ENCODE peak calls at places on chromosome 9, in ten cellular contexts. I is mucosa of descending colon, P is keratinocyte, D is lower leg skin, G is H9, H is heart left ventricle, C is nephron progenitor cell, N is NCI-H1694, T is ureter, O is H7. J is an unnamed sample.
A peak's percentile ranks its signal among the peaks of the same experiment; 100 is the strongest.

GRCh38 chr9:128160603-128160987 is 530 bp downstream of the BBLN start:
- DNase-seq in I (peak; percentile 71), P (no peak), D (no peak), G (no peak), H (peak; percentile 44), C (peak; percentile 41), N (no peak), T (no peak), O (peak; percentile 79), J (no peak)

GRCh38 chr9:18632624-18633407 is 158.9 kb downstream of the ADAMTSL1 start:
- DNase-seq in I (no peak), P (no peak), D (no peak), G (no peak), H (peak; percentile 23), C (no peak), N (no peak), T (no peak), O (no peak), J (no peak)

GRCh38 chr9:134558124-134558805 is 83.3 kb upstream of the COL5A1 start:
- DNase-seq in I (peak; percentile 4), P (no peak), D (no peak), G (peak; percentile 12), H (peak; percentile 1), C (no peak), N (no peak), T (no peak), O (no peak), J (no peak)

GRCh38 chr9:29044959-29045358 is 1471.7 kb upstream of the C9orf72 start:
- DNase-seq in I (no peak), P (peak; percentile 55), D (no peak), G (no peak), H (no peak), C (no peak), N (no peak), T (no peak), O (no peak), J (no peak)

GRCh38 chr9:137030931-137031527 is 859 bp downstream of the FUT7 start:
- DNase-seq in I (no peak), P (no peak), D (no peak), G (no peak), H (no peak), C (no peak), N (no peak), T (no peak), O (no peak), J (no peak)

GRCh38 chr9:128912270-128912853 is 8.4 kb upstream of the PHYHD1 start:
- DNase-seq in I (no peak), P (peak; percentile 98), D (no peak), G (peak; percentile 55), H (no peak), C (no peak), N (no peak), T (no peak), O (peak; percentile 80), J (no peak)

GRCh38 chr9:136105398-136106135 is 10.5 kb upstream of the NACC2 start:
- DNase-seq in I (no peak), P (no peak), D (no peak), G (peak; percentile 35), H (peak; percentile 80), C (no peak), N (no peak), T (no peak), O (no peak), J (no peak)

GRCh38 chr9:110351009-110351467 is 13.4 kb upstream of the TXNDC8 start:
- DNase-seq in I (no peak), P (peak; percentile 45), D (peak; percentile 42), G (no peak), H (no peak), C (no peak), N (no peak), T (peak; percentile 43), O (no peak), J (no peak)

GRCh38 chr9:137256362-137256761 is 1.2 kb downstream of the NELFB start:
- DNase-seq in I (no peak), P (no peak), D (no peak), G (no peak), H (no peak), C (no peak), N (no peak), T (no peak), O (no peak), J (no peak)

GRCh38 chr9:133598978-133599377 is 10.2 kb downstream of the FAM163B start:
- DNase-seq in I (peak; percentile 29), P (no peak), D (no peak), G (no peak), H (no peak), C (no peak), N (no peak), T (no peak), O (no peak), J (no peak)

GRCh38 chr9:20684035-20684864 is at the start of gene FOCAD:
- DNase-seq in I (peak; percentile 97), P (peak; percentile 40), D (peak; percentile 93), G (peak; percentile 97), H (peak; percentile 96), C (peak; percentile 98), N (peak; percentile 69), T (peak; percentile 95), O (peak; percentile 97), J (peak; percentile 96)

GRCh38 chr9:6869081-6869948 is 111.5 kb downstream of the KDM4C start:
- DNase-seq in I (no peak), P (no peak), D (no peak), G (peak; percentile 45), H (no peak), C (no peak), N (no peak), T (no peak), O (no peak), J (no peak)

GRCh38 chr9:94165592-94166236 is 81.5 kb downstream of the PTPDC1 start:
- DNase-seq in I (peak; percentile 99), P (peak; percentile 84), D (peak; percentile 98), G (peak; percentile 99), H (peak; percentile 98), C (peak; percentile 94), N (peak; percentile 88), T (peak; percentile 98), O (peak; percentile 99), J (peak; percentile 95)

GRCh38 chr9:135864447-135865049 is 42.8 kb downstream of the CAMSAP1 start:
- DNase-seq in I (no peak), P (no peak), D (no peak), G (peak; percentile 74), H (peak; percentile 57), C (peak; percentile 84), N (peak; percentile 21), T (peak; percentile 62), O (peak; percentile 86), J (peak; percentile 74)

GRCh38 chr9:131660466-131661405 is 79.1 kb downstream of the RAPGEF1 start:
- DNase-seq in I (no peak), P (no peak), D (no peak), G (peak; percentile 65), H (no peak), C (no peak), N (no peak), T (no peak), O (peak; percentile 69), J (no peak)

GRCh38 chr9:126106404-126106803 is 220.2 kb upstream of the MVB12B start:
- DNase-seq in I (no peak), P (no peak), D (no peak), G (no peak), H (no peak), C (no peak), N (no peak), T (no peak), O (no peak), J (no peak)

GRCh38 chr9:281753-282645 is 67.3 kb downstream of the DOCK8 start:
- DNase-seq in I (no peak), P (no peak), D (no peak), G (no peak), H (no peak), C (no peak), N (no peak), T (no peak), O (no peak), J (peak; percentile 18)

GRCh38 chr9:27572036-27572435 is 1.2 kb downstream of the C9orf72 start:
- DNase-seq in I (no peak), P (no peak), D (no peak), G (no peak), H (no peak), C (no peak), N (no peak), T (no peak), O (no peak), J (no peak)

GRCh38 chr9:92669527-92669889 is 423 bp downstream of the IPPK start:
- DNase-seq in I (peak; percentile 67), P (no peak), D (no peak), G (no peak), H (no peak), C (peak; percentile 56), N (no peak), T (peak; percentile 46), O (peak; percentile 79), J (peak; percentile 40)

GRCh38 chr9:20197976-20198685 is 409.3 kb upstream of the SLC24A2 start:
- DNase-seq in I (no peak), P (peak; percentile 1), D (peak; percentile 30), G (peak; percentile 30), H (no peak), C (no peak), N (no peak), T (no peak), O (no peak), J (no peak)

GRCh38 chr9:35611230-35611797 is 6.3 kb downstream of the TESK1 start:
- DNase-seq in I (no peak), P (no peak), D (no peak), G (peak; percentile 58), H (peak; percentile 40), C (peak; percentile 49), N (peak; percentile 26), T (peak; percentile 53), O (peak; percentile 82), J (peak; percentile 58)

GRCh38 chr9:136014147-136014927 is 53.2 kb upstream of the UBAC1 start:
- DNase-seq in I (no peak), P (no peak), D (no peak), G (no peak), H (no peak), C (no peak), N (no peak), T (no peak), O (peak; percentile 36), J (no peak)

GRCh38 chr9:68851657-68852056 is 146.6 kb downstream of the PIP5K1B start:
- DNase-seq in I (no peak), P (no peak), D (no peak), G (no peak), H (no peak), C (no peak), N (no peak), T (no peak), O (no peak), J (no peak)

GRCh38 chr9:132008184-132008781 is 71.4 kb downstream of the MED27 start:
- DNase-seq in I (no peak), P (peak; percentile 76), D (no peak), G (no peak), H (no peak), C (no peak), N (no peak), T (no peak), O (no peak), J (no peak)

GRCh38 chr9:113488071-113488470 is 24.5 kb downstream of the RGS3 start:
- DNase-seq in I (no peak), P (no peak), D (no peak), G (no peak), H (peak; percentile 10), C (no peak), N (no peak), T (no peak), O (no peak), J (no peak)

GRCh38 chr9:71145179-71145578 is 23.8 kb upstream of the TRPM3 start:
- DNase-seq in I (no peak), P (no peak), D (no peak), G (no peak), H (no peak), C (no peak), N (no peak), T (no peak), O (no peak), J (no peak)

GRCh38 chr9:12739014-12739413 is 35.8 kb upstream of the LURAP1L start:
- DNase-seq in I (no peak), P (no peak), D (no peak), G (no peak), H (no peak), C (no peak), N (no peak), T (no peak), O (no peak), J (no peak)

GRCh38 chr9:138112791-138113600 is 235.4 kb downstream of the CACNA1B start:
- DNase-seq in I (no peak), P (no peak), D (no peak), G (peak; percentile 20), H (no peak), C (no peak), N (no peak), T (no peak), O (peak; percentile 19), J (no peak)

J was measured in HEK293T.